ENCODE peak calls at places on chromosomes 2 and 18, in four cellular contexts. One of them, this sample, is unnamed.

GRCh38 chr2:98293931-98294687 is 52.1 kb upstream of the CNGA3 start:
- DNase-seq in left lung: no peak
- DNase-seq in sigmoid colon: no peak
- DNase-seq in psoas muscle: no peak
- DNase-seq in this sample: no peak

GRCh38 chr2:43513796-43514195 is 82.0 kb downstream of the THADA start:
- DNase-seq in left lung: no peak
- DNase-seq in sigmoid colon: no peak
- DNase-seq in psoas muscle: no peak
- DNase-seq in this sample: no peak

GRCh38 chr2:31932589-31932988 is 78.2 kb downstream of the MEMO1 start:
- DNase-seq in left lung: no peak
- DNase-seq in sigmoid colon: no peak
- DNase-seq in psoas muscle: no peak
- DNase-seq in this sample: no peak

GRCh38 chr2:173359231-173359630 is 4.6 kb downstream of the CDCA7 start:
- DNase-seq in left lung: no peak
- DNase-seq in sigmoid colon: no peak
- DNase-seq in psoas muscle: no peak
- DNase-seq in this sample: no peak

GRCh38 chr18:32576296-32576916 is 105.7 kb upstream of the GAREM1 start:
- DNase-seq in left lung: no peak
- DNase-seq in sigmoid colon: no peak
- DNase-seq in psoas muscle: no peak
- DNase-seq in this sample: no peak

GRCh38 chr2:159131267-159131790 is 155.2 kb downstream of the WDSUB1 start:
- DNase-seq in left lung: no peak
- DNase-seq in sigmoid colon: no peak
- DNase-seq in psoas muscle: no peak
- DNase-seq in this sample: no peak

GRCh38 chr2:218745160-218745558 is 34.5 kb downstream of the TTLL4 start:
- DNase-seq in left lung: no peak
- DNase-seq in sigmoid colon: no peak
- DNase-seq in psoas muscle: no peak
- DNase-seq in this sample: no peak

GRCh38 chr2:166651080-166651675 is 157.1 kb upstream of the SCN7A start:
- DNase-seq in left lung: no peak
- DNase-seq in sigmoid colon: no peak
- DNase-seq in psoas muscle: no peak
- DNase-seq in this sample: no peak

GRCh38 chr2:134287323-134287722 is 33.5 kb downstream of the MGAT5 start:
- DNase-seq in left lung: no peak
- DNase-seq in sigmoid colon: no peak
- DNase-seq in psoas muscle: no peak
- DNase-seq in this sample: no peak

GRCh38 chr2:215392164-215392563 is 43.7 kb downstream of the FN1 start:
- DNase-seq in left lung: no peak
- DNase-seq in sigmoid colon: no peak
- DNase-seq in psoas muscle: no peak
- DNase-seq in this sample: no peak
- H3K4me1 ChIP-seq in left lung: no peaks in the 10 kb centered on the region
- H3K4me1 ChIP-seq in sigmoid colon: peaks cover 10% of the 10 kb centered on the region
- H3K4me1 ChIP-seq in psoas muscle: no peaks in the 10 kb centered on the region
- H3K4me1 ChIP-seq in this sample: peaks cover 1% of the 10 kb centered on the region

GRCh38 chr2:182540236-182540635 is 113.4 kb upstream of the PDE1A start:
- DNase-seq in left lung: no peak
- DNase-seq in sigmoid colon: no peak
- DNase-seq in psoas muscle: no peak
- DNase-seq in this sample: no peak
- TF ChIP-seq CTCF in left lung: no peak
- TF ChIP-seq CTCF in sigmoid colon: no peak
- TF ChIP-seq CTCF in psoas muscle: no peak
- TF ChIP-seq CTCF in this sample: no peak

GRCh38 chr2:122117371-122117770 is 361.9 kb downstream of the TSN start:
- DNase-seq in left lung: no peak
- DNase-seq in sigmoid colon: no peak
- DNase-seq in psoas muscle: no peak
- DNase-seq in this sample: no peak
- H3K4me3 ChIP-seq in left lung: no peak overlapping the region
- H3K4me3 ChIP-seq in sigmoid colon: no peak overlapping the region
- H3K4me3 ChIP-seq in psoas muscle: no peak overlapping the region
- H3K4me3 ChIP-seq in this sample: no peak overlapping the region

GRCh38 chr2:205757271-205757670 is 75.0 kb downstream of the NRP2 start:
- DNase-seq in left lung: no peak
- DNase-seq in sigmoid colon: no peak
- DNase-seq in psoas muscle: no peak
- DNase-seq in this sample: no peak

GRCh38 chr2:205759286-205759685 is 77.0 kb downstream of the NRP2 start:
- DNase-seq in left lung: no peak
- DNase-seq in sigmoid colon: peak; percentile 74
- DNase-seq in psoas muscle: no peak
- DNase-seq in this sample: no peak

GRCh38 chr2:205759732-205760516 is 77.6 kb downstream of the NRP2 start:
- DNase-seq in left lung: no peak
- DNase-seq in sigmoid colon: no peak
- DNase-seq in psoas muscle: no peak
- DNase-seq in this sample: no peak

GRCh38 chr2:205758051-205758450 is 75.8 kb downstream of the NRP2 start:
- DNase-seq in left lung: no peak
- DNase-seq in sigmoid colon: peak; percentile 72
- DNase-seq in psoas muscle: no peak
- DNase-seq in this sample: no peak

GRCh38 chr2:205758498-205758897 is 76.2 kb downstream of the NRP2 start:
- DNase-seq in left lung: no peak
- DNase-seq in sigmoid colon: no peak
- DNase-seq in psoas muscle: no peak
- DNase-seq in this sample: no peak
- H3K4me1 ChIP-seq in left lung: peaks cover 23% of the 10 kb centered on the region
- H3K4me1 ChIP-seq in sigmoid colon: peaks cover 100% of the 10 kb centered on the region
- H3K4me1 ChIP-seq in psoas muscle: no peaks in the 10 kb centered on the region
- H3K4me1 ChIP-seq in this sample: peaks cover 13% of the 10 kb centered on the region

GRCh38 chr2:240449764-240450531 is 14.5 kb downstream of the GPC1 start:
- DNase-seq in left lung: peak; percentile 60
- DNase-seq in sigmoid colon: no peak
- DNase-seq in psoas muscle: no peak
- DNase-seq in this sample: no peak
- TF ChIP-seq CTCF in left lung: no peak
- TF ChIP-seq CTCF in sigmoid colon: no peak
- TF ChIP-seq CTCF in psoas muscle: no peak
- TF ChIP-seq CTCF in this sample: no peak

This sample was measured in lower lobe of right lung.